ENCODE peak calls at places on chromosome 19, in seven cellular contexts. N is A549; R is aorta; V is pancreas; Q is astrocyte; C is CD4-positive, CD25-positive, alpha-beta regulatory T cell; W is cardiac muscle cell. B is an unnamed sample. For H3K4me1, the result is how much of the 10 kb centered on the place peaks cover.

GRCh38 chr19:804419-805160 is 7.3 kb downstream of the PTBP1 start:
- DNase-seq in N (no peak), R (no peak), V (no peak), Q (no peak), C (no peak), W (no peak), B (no peak)

GRCh38 chr19:56309511-56310185 is 5.0 kb downstream of the ZSCAN5A start:
- DNase-seq in N (no peak), R (peak), V (no peak), Q (no peak), C (peak), W (peak), B (peak)

GRCh38 chr19:30647891-30648290 is 275.7 kb downstream of the ZNF536 start:
- DNase-seq in N (no peak), R (peak), V (no peak), Q (no peak), C (no peak), W (no peak), B (no peak)

GRCh38 chr19:49149652-49150105 is 5.5 kb downstream of the HRC start:
- DNase-seq in N (peak), R (peak), V (peak), Q (peak), C (no peak), W (peak), B (peak)

GRCh38 chr19:45906221-45906620 is 3.8 kb upstream of the MYPOP start:
- DNase-seq in N (no peak), R (no peak), V (no peak), Q (no peak), C (no peak), W (no peak), B (no peak)

GRCh38 chr19:35811317-35812219 is 1.1 kb downstream of the PRODH2 start:
- DNase-seq in N (no peak), R (no peak), V (no peak), Q (no peak), C (no peak), W (no peak), B (no peak)

GRCh38 chr19:8212212-8212611 is 3.0 kb downstream of the CERS4 start:
- DNase-seq in N (no peak), R (no peak), V (no peak), Q (no peak), C (no peak), W (no peak), B (no peak)

GRCh38 chr19:1169921-1170885 is 3.9 kb downstream of the SBNO2 start:
- DNase-seq in N (no peak), R (peak), V (no peak), Q (peak), C (no peak), W (no peak), B (no peak)

GRCh38 chr19:49327878-49328544 is 3.0 kb upstream of the SLC6A16 start:
- DNase-seq in N (peak), R (no peak), V (no peak), Q (no peak), C (peak), W (peak), B (peak)

GRCh38 chr19:38079926-38080380 is 144.1 kb downstream of the DPF1 start:
- DNase-seq in N (peak), R (no peak), V (peak), Q (peak), C (no peak), W (no peak), B (no peak)

GRCh38 chr19:49119411-49120324 is at the start of gene PPFIA3:
- DNase-seq in N (no peak), R (peak), V (peak), Q (peak), C (peak), W (peak), B (peak)

GRCh38 chr19:18156841-18157464 is 4.0 kb downstream of the PIK3R2 start:
- DNase-seq in N (peak), R (peak), V (peak), Q (peak), C (no peak), W (peak), B (peak)

GRCh38 chr19:33962161-33962560 is 165.5 kb downstream of the KCTD15 start:
- DNase-seq in N (no peak), R (no peak), V (no peak), Q (no peak), C (no peak), W (no peak), B (no peak)

GRCh38 chr19:13012390-13012689 is 17.1 kb downstream of the NFIX start:
- DNase-seq in N (no peak), R (no peak), V (no peak), Q (no peak), C (no peak), W (no peak), B (no peak)
- H3K4me1 ChIP-seq in N (under half), R (under half), V (under half), Q (half or more), C (under half), W (under half), B (under half)

GRCh38 chr19:19535311-19536191 is 2.5 kb upstream of the CILP2 start:
- DNase-seq in N (no peak), R (no peak), V (no peak), Q (no peak), C (no peak), W (no peak), B (no peak)

GRCh38 chr19:19538767-19539166 is 702 bp downstream of the CILP2 start:
- DNase-seq in N (no peak), R (no peak), V (no peak), Q (no peak), C (no peak), W (no peak), B (no peak)

GRCh38 chr19:19537321-19538048 is 580 bp upstream of the CILP2 start:
- DNase-seq in N (no peak), R (no peak), V (no peak), Q (no peak), C (no peak), W (no peak), B (no peak)

GRCh38 chr19:19539738-19540703 is 2.0 kb downstream of the CILP2 start:
- DNase-seq in N (no peak), R (peak), V (peak), Q (peak), C (no peak), W (no peak), B (peak)

GRCh38 chr19:19538077-19538764 is at the start of gene CILP2:
- DNase-seq in N (no peak), R (peak), V (no peak), Q (no peak), C (no peak), W (peak), B (peak)
- H3K4me1 ChIP-seq in N (under half), R (under half), V (under half), Q (under half), C (under half), W (under half), B (under half)

GRCh38 chr19:54967611-54968010 is 1.4 kb downstream of the NLRP2 start:
- DNase-seq in N (no peak), R (no peak), V (no peak), Q (no peak), C (no peak), W (no peak), B (no peak)
- H3K4me1 ChIP-seq in N (under half), R (under half), V (under half), Q (under half), C (under half), W (under half), B (under half)

DNA sequence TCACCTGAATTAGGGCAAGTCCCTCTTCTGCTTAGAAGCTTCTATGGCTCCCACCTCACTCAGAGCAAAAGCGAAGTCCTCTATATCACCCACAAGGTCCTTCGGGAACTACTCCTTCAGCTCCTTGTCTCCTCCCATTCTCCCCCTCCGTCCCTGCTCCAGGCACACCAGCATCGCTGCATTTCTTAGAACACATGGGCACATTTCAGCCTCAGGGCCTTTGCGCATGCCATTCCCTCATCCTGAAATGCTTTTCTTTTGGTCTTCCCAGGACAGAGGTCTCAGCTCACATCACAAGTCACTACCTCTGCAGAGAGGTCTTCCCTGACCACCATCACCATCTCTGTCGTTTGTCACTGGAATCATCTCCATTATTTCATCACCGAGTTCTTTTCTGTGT is 4.0 kb downstream of the S1PR5 start:
- DNase-seq in N (no peak), R (no peak), V (no peak), Q (no peak), C (no peak), W (no peak), B (no peak)
- H3K4me1 ChIP-seq in N (under half), R (under half), V (under half), Q (under half), C (under half), W (under half), B (under half)

B was measured in colonic mucosa.